ENCODE peak calls at places on chromosome 16, in eight cellular contexts. One of them, this sample, is unnamed. For H3K27me3, the result is how much of the 10 kb centered on the place peaks cover.

GRCh38 chr16:77221482-77221881 is 22.3 kb downstream of the SYCE1L start:
- DNase-seq in cardiac muscle cell: no peak
- DNase-seq in brain microvascular endothelial cell: no peak
- DNase-seq in hepatocyte: no peak
- DNase-seq in body of pancreas: no peak
- DNase-seq in lung: no peak
- DNase-seq in uterus: no peak
- DNase-seq in Panc1: no peak
- DNase-seq in this sample: no peak

GRCh38 chr16:69481901-69482341 is 57.5 kb downstream of the CYB5B start:
- DNase-seq in Panc1: no peak
- DNase-seq in uterus: peak
- DNase-seq in body of pancreas: peak
- DNase-seq in lung: peak
- DNase-seq in brain microvascular endothelial cell: peak
- DNase-seq in hepatocyte: no peak
- DNase-seq in cardiac muscle cell: no peak
- DNase-seq in this sample: peak

GRCh38 chr16:48919791-48920190 is 309.8 kb upstream of the N4BP1 start:
- DNase-seq in cardiac muscle cell: no peak
- DNase-seq in Panc1: no peak
- DNase-seq in body of pancreas: no peak
- DNase-seq in hepatocyte: no peak
- DNase-seq in uterus: no peak
- DNase-seq in lung: no peak
- DNase-seq in brain microvascular endothelial cell: no peak
- DNase-seq in this sample: no peak

GRCh38 chr16:48535369-48535787 is 74.6 kb downstream of the N4BP1 start:
- DNase-seq in uterus: no peak
- DNase-seq in lung: no peak
- DNase-seq in cardiac muscle cell: no peak
- DNase-seq in body of pancreas: no peak
- DNase-seq in brain microvascular endothelial cell: no peak
- DNase-seq in hepatocyte: no peak
- DNase-seq in Panc1: no peak
- DNase-seq in this sample: no peak

GRCh38 chr16:30567160-30567990 is 4.1 kb downstream of the ZNF688 start:
- DNase-seq in body of pancreas: peak
- DNase-seq in brain microvascular endothelial cell: no peak
- DNase-seq in uterus: no peak
- DNase-seq in lung: no peak
- DNase-seq in Panc1: no peak
- DNase-seq in cardiac muscle cell: no peak
- DNase-seq in hepatocyte: no peak
- DNase-seq in this sample: no peak

GRCh38 chr16:68790130-68790761 is 53.1 kb upstream of the TANGO6 start:
- DNase-seq in body of pancreas: peak
- DNase-seq in lung: peak
- DNase-seq in Panc1: no peak
- DNase-seq in uterus: peak
- DNase-seq in brain microvascular endothelial cell: peak
- DNase-seq in hepatocyte: peak
- DNase-seq in cardiac muscle cell: no peak
- DNase-seq in this sample: no peak

GRCh38 chr16:14399397-14400284 is 230.4 kb downstream of the PARN start:
- DNase-seq in lung: no peak
- DNase-seq in body of pancreas: peak
- DNase-seq in hepatocyte: peak
- DNase-seq in Panc1: peak
- DNase-seq in uterus: no peak
- DNase-seq in brain microvascular endothelial cell: peak
- DNase-seq in cardiac muscle cell: peak
- DNase-seq in this sample: no peak

GRCh38 chr16:61929801-61930200 is 106.4 kb downstream of the CDH8 start:
- DNase-seq in uterus: no peak
- DNase-seq in body of pancreas: no peak
- DNase-seq in lung: no peak
- DNase-seq in cardiac muscle cell: no peak
- DNase-seq in hepatocyte: no peak
- DNase-seq in Panc1: no peak
- DNase-seq in brain microvascular endothelial cell: peak
- DNase-seq in this sample: no peak

GRCh38 chr16:8863594-8864424 is 5.0 kb downstream of the CARHSP1 start:
- DNase-seq in brain microvascular endothelial cell: no peak
- DNase-seq in uterus: no peak
- DNase-seq in body of pancreas: peak
- DNase-seq in cardiac muscle cell: peak
- DNase-seq in Panc1: no peak
- DNase-seq in hepatocyte: peak
- DNase-seq in lung: no peak
- DNase-seq in this sample: peak

GRCh38 chr16:50666658-50667496 is 14.2 kb downstream of the SNX20 start:
- DNase-seq in lung: no peak
- DNase-seq in brain microvascular endothelial cell: no peak
- DNase-seq in body of pancreas: no peak
- DNase-seq in cardiac muscle cell: no peak
- DNase-seq in uterus: no peak
- DNase-seq in Panc1: no peak
- DNase-seq in hepatocyte: no peak
- DNase-seq in this sample: peak

GRCh38 chr16:50611332-50611934 is 63.2 kb downstream of the NKD1 start:
- DNase-seq in Panc1: no peak
- DNase-seq in body of pancreas: peak
- DNase-seq in brain microvascular endothelial cell: peak
- DNase-seq in lung: no peak
- DNase-seq in cardiac muscle cell: no peak
- DNase-seq in hepatocyte: no peak
- DNase-seq in uterus: no peak
- DNase-seq in this sample: no peak

GRCh38 chr16:64754279-64754678 is 367.6 kb downstream of the CDH11 start:
- DNase-seq in body of pancreas: no peak
- DNase-seq in cardiac muscle cell: no peak
- DNase-seq in lung: no peak
- DNase-seq in brain microvascular endothelial cell: peak
- DNase-seq in Panc1: no peak
- DNase-seq in uterus: no peak
- DNase-seq in hepatocyte: no peak
- DNase-seq in this sample: no peak

GRCh38 chr16:79609861-79610260 is 9.3 kb upstream of the MAF start:
- DNase-seq in lung: no peak
- DNase-seq in Panc1: no peak
- DNase-seq in body of pancreas: no peak
- DNase-seq in cardiac muscle cell: no peak
- DNase-seq in hepatocyte: no peak
- DNase-seq in uterus: no peak
- DNase-seq in brain microvascular endothelial cell: no peak
- DNase-seq in this sample: no peak
- H3K27me3 ChIP-seq in lung: under half
- H3K27me3 ChIP-seq in Panc1: under half
- H3K27me3 ChIP-seq in body of pancreas: under half
- H3K27me3 ChIP-seq in cardiac muscle cell: under half
- H3K27me3 ChIP-seq in hepatocyte: under half
- H3K27me3 ChIP-seq in uterus: under half
- H3K27me3 ChIP-seq in brain microvascular endothelial cell: under half
- H3K27me3 ChIP-seq in this sample: under half

GRCh38 chr16:86575095-86575685 is 3.2 kb upstream of the FOXL1 start:
- DNase-seq in Panc1: no peak
- DNase-seq in body of pancreas: no peak
- DNase-seq in lung: no peak
- DNase-seq in brain microvascular endothelial cell: no peak
- DNase-seq in cardiac muscle cell: peak
- DNase-seq in uterus: no peak
- DNase-seq in hepatocyte: no peak
- DNase-seq in this sample: no peak
- H3K27me3 ChIP-seq in Panc1: under half
- H3K27me3 ChIP-seq in body of pancreas: half or more
- H3K27me3 ChIP-seq in lung: under half
- H3K27me3 ChIP-seq in brain microvascular endothelial cell: under half
- H3K27me3 ChIP-seq in cardiac muscle cell: half or more
- H3K27me3 ChIP-seq in uterus: under half
- H3K27me3 ChIP-seq in hepatocyte: half or more
- H3K27me3 ChIP-seq in this sample: half or more

GRCh38 chr16:85377388-85378144 is 235.6 kb upstream of the GSE1 start:
- DNase-seq in brain microvascular endothelial cell: no peak
- DNase-seq in Panc1: no peak
- DNase-seq in lung: no peak
- DNase-seq in uterus: no peak
- DNase-seq in cardiac muscle cell: peak
- DNase-seq in body of pancreas: no peak
- DNase-seq in hepatocyte: no peak
- DNase-seq in this sample: no peak
- H3K27me3 ChIP-seq in brain microvascular endothelial cell: under half
- H3K27me3 ChIP-seq in Panc1: under half
- H3K27me3 ChIP-seq in lung: under half
- H3K27me3 ChIP-seq in uterus: under half
- H3K27me3 ChIP-seq in cardiac muscle cell: under half
- H3K27me3 ChIP-seq in body of pancreas: under half
- H3K27me3 ChIP-seq in hepatocyte: under half
- H3K27me3 ChIP-seq in this sample: under half

GRCh38 chr16:56868175-56868574 is 3.2 kb downstream of the SLC12A3 start:
- DNase-seq in brain microvascular endothelial cell: no peak
- DNase-seq in Panc1: no peak
- DNase-seq in body of pancreas: no peak
- DNase-seq in cardiac muscle cell: no peak
- DNase-seq in uterus: no peak
- DNase-seq in lung: no peak
- DNase-seq in hepatocyte: no peak
- DNase-seq in this sample: no peak
- H3K27me3 ChIP-seq in brain microvascular endothelial cell: under half
- H3K27me3 ChIP-seq in Panc1: under half
- H3K27me3 ChIP-seq in body of pancreas: under half
- H3K27me3 ChIP-seq in cardiac muscle cell: under half
- H3K27me3 ChIP-seq in uterus: under half
- H3K27me3 ChIP-seq in lung: under half
- H3K27me3 ChIP-seq in hepatocyte: under half
- H3K27me3 ChIP-seq in this sample: under half

GRCh38 chr16:80038566-80038965 is 438.0 kb upstream of the MAF start:
- DNase-seq in lung: no peak
- DNase-seq in brain microvascular endothelial cell: no peak
- DNase-seq in uterus: no peak
- DNase-seq in Panc1: no peak
- DNase-seq in hepatocyte: no peak
- DNase-seq in cardiac muscle cell: no peak
- DNase-seq in body of pancreas: no peak
- DNase-seq in this sample: no peak

GRCh38 chr16:80041399-80041798 is 440.9 kb upstream of the MAF start:
- DNase-seq in body of pancreas: no peak
- DNase-seq in brain microvascular endothelial cell: peak
- DNase-seq in cardiac muscle cell: no peak
- DNase-seq in uterus: no peak
- DNase-seq in lung: no peak
- DNase-seq in Panc1: no peak
- DNase-seq in hepatocyte: no peak
- DNase-seq in this sample: no peak

GRCh38 chr16:80040413-80040812 is 439.9 kb upstream of the MAF start:
- DNase-seq in lung: no peak
- DNase-seq in body of pancreas: no peak
- DNase-seq in uterus: no peak
- DNase-seq in Panc1: no peak
- DNase-seq in cardiac muscle cell: no peak
- DNase-seq in brain microvascular endothelial cell: no peak
- DNase-seq in hepatocyte: no peak
- DNase-seq in this sample: no peak

GRCh38 chr16:80039777-80040176 is 439.2 kb upstream of the MAF start:
- DNase-seq in body of pancreas: no peak
- DNase-seq in brain microvascular endothelial cell: no peak
- DNase-seq in cardiac muscle cell: no peak
- DNase-seq in lung: no peak
- DNase-seq in hepatocyte: no peak
- DNase-seq in uterus: no peak
- DNase-seq in Panc1: no peak
- DNase-seq in this sample: no peak

DNA sequence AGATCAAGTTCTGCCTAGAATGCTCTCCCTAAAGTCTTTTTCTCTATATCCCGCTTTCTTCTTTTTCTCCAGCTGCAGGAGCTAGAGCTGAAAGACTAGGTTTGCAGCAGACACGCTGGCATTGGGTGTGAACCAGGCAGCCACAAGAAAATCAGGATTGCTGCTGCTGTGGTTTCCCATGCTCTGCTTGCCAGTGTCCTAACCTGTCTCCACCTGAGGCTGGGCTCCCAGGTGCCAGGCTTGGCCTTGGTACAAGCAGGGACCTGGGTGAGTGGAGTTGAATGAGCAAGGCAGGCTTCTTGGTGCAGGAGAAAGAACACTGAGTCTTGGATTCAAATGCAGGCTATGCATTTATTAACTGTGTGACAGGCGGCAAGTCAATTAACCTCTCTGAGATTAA is 440.3 kb upstream of the MAF start:
- DNase-seq in cardiac muscle cell: no peak
- DNase-seq in brain microvascular endothelial cell: no peak
- DNase-seq in hepatocyte: no peak
- DNase-seq in lung: no peak
- DNase-seq in body of pancreas: no peak
- DNase-seq in uterus: no peak
- DNase-seq in Panc1: no peak
- DNase-seq in this sample: no peak
- H3K27me3 ChIP-seq in cardiac muscle cell: half or more
- H3K27me3 ChIP-seq in brain microvascular endothelial cell: under half
- H3K27me3 ChIP-seq in hepatocyte: under half
- H3K27me3 ChIP-seq in lung: under half
- H3K27me3 ChIP-seq in body of pancreas: under half
- H3K27me3 ChIP-seq in uterus: under half
- H3K27me3 ChIP-seq in Panc1: under half
- H3K27me3 ChIP-seq in this sample: under half

GRCh38 chr16:84410361-84411138 is 42.2 kb downstream of the ATP2C2 start:
- DNase-seq in Panc1: no peak
- DNase-seq in cardiac muscle cell: no peak
- DNase-seq in lung: no peak
- DNase-seq in brain microvascular endothelial cell: no peak
- DNase-seq in body of pancreas: no peak
- DNase-seq in uterus: no peak
- DNase-seq in hepatocyte: no peak
- DNase-seq in this sample: no peak

GRCh38 chr16:84411768-84412167 is 43.4 kb downstream of the ATP2C2 start:
- DNase-seq in brain microvascular endothelial cell: no peak
- DNase-seq in lung: no peak
- DNase-seq in uterus: no peak
- DNase-seq in Panc1: no peak
- DNase-seq in cardiac muscle cell: no peak
- DNase-seq in body of pancreas: no peak
- DNase-seq in hepatocyte: no peak
- DNase-seq in this sample: no peak

GRCh38 chr16:84414789-84415326 is 46.5 kb downstream of the ATP2C2 start:
- DNase-seq in brain microvascular endothelial cell: no peak
- DNase-seq in hepatocyte: no peak
- DNase-seq in Panc1: no peak
- DNase-seq in body of pancreas: no peak
- DNase-seq in lung: no peak
- DNase-seq in uterus: no peak
- DNase-seq in cardiac muscle cell: no peak
- DNase-seq in this sample: no peak

GRCh38 chr16:84412262-84412661 is 43.9 kb downstream of the ATP2C2 start:
- DNase-seq in lung: no peak
- DNase-seq in brain microvascular endothelial cell: no peak
- DNase-seq in body of pancreas: no peak
- DNase-seq in Panc1: no peak
- DNase-seq in cardiac muscle cell: no peak
- DNase-seq in uterus: no peak
- DNase-seq in hepatocyte: no peak
- DNase-seq in this sample: no peak

GRCh38 chr16:84413605-84414004 is 45.3 kb downstream of the ATP2C2 start:
- DNase-seq in hepatocyte: no peak
- DNase-seq in Panc1: no peak
- DNase-seq in lung: no peak
- DNase-seq in uterus: no peak
- DNase-seq in body of pancreas: no peak
- DNase-seq in cardiac muscle cell: no peak
- DNase-seq in brain microvascular endothelial cell: no peak
- DNase-seq in this sample: no peak
- H3K27me3 ChIP-seq in hepatocyte: under half
- H3K27me3 ChIP-seq in Panc1: under half
- H3K27me3 ChIP-seq in lung: under half
- H3K27me3 ChIP-seq in uterus: under half
- H3K27me3 ChIP-seq in body of pancreas: under half
- H3K27me3 ChIP-seq in cardiac muscle cell: under half
- H3K27me3 ChIP-seq in brain microvascular endothelial cell: under half
- H3K27me3 ChIP-seq in this sample: under half

This sample was measured in H9.